ENCODE peak calls at places on chromosomes 12 and 14, in four cellular contexts. O, J, W and R are unnamed samples.

GRCh38 chr14:78598046-78598652 is 428.0 kb downstream of the NRXN3 start:
- DNase-seq in O (peak), W (no peak), J (peak), R (peak)

GRCh38 chr14:50035214-50035613 is 81.2 kb downstream of the VCPKMT start:
- DNase-seq in W (no peak), J (no peak), O (no peak), R (no peak)

GRCh38 chr12:71157601-71158233 is at the start of gene TSPAN8:
- DNase-seq in O (no peak), W (no peak), J (no peak), R (no peak)

GRCh38 chr14:100287202-100287997 is 18.8 kb downstream of the SLC25A29 start:
- DNase-seq in O (no peak), W (no peak), J (no peak), R (no peak)

GRCh38 chr12:113794774-113795173 is 171.4 kb downstream of the RBM19 start:
- DNase-seq in O (no peak), J (no peak), W (no peak), R (no peak)

GRCh38 chr14:58131386-58131785 is 20.6 kb downstream of the ARMH4 start:
- DNase-seq in O (peak), J (no peak), W (no peak), R (no peak)

GRCh38 chr14:49999216-49999761 is 106.4 kb downstream of the ARF6 start:
- DNase-seq in W (peak), J (no peak), O (peak), R (no peak)

GRCh38 chr14:72558721-72559120 is 335.2 kb downstream of the DPF3 start:
- DNase-seq in J (no peak), O (peak), W (no peak), R (no peak)

GRCh38 chr12:10740182-10740581 is 17.1 kb upstream of the YBX3 start:
- DNase-seq in O (no peak), W (no peak), J (no peak), R (no peak)

GRCh38 chr12:20367731-20368652 is at the start of gene PDE3A:
- DNase-seq in O (peak), W (peak), J (peak), R (peak)

GRCh38 chr14:104264495-104265265 is 126.3 kb downstream of the KIF26A start:
- DNase-seq in O (no peak), W (no peak), J (peak), R (no peak)

GRCh38 chr14:67442139-67442906 is 30.4 kb upstream of the PLEK2 start:
- DNase-seq in W (no peak), O (no peak), J (no peak), R (no peak)

GRCh38 chr12:4292266-4293063 is 18.9 kb downstream of the CCND2 start:
- DNase-seq in O (no peak), J (no peak), W (no peak), R (no peak)

GRCh38 chr12:113270709-113271009 is 49.4 kb downstream of the TPCN1 start:
- DNase-seq in O (no peak), W (no peak), J (no peak), R (no peak)

GRCh38 chr12:75814856-75815754 is 216.5 kb downstream of the PHLDA1 start:
- DNase-seq in J (no peak), W (no peak), O (peak), R (no peak)

GRCh38 chr14:60634153-60634552 is 15.1 kb downstream of the SIX1 start:
- DNase-seq in O (no peak), J (no peak), W (no peak), R (no peak)

GRCh38 chr12:98513379-98514318 is 1.7 kb upstream of the TMPO start:
- DNase-seq in W (no peak), J (no peak), O (no peak), R (no peak)

GRCh38 chr12:62966990-62967506 is 32.1 kb upstream of the PPM1H start:
- DNase-seq in J (no peak), O (no peak), W (no peak), R (no peak)

GRCh38 chr12:54060975-54061778 is 7.5 kb downstream of the HOXC4 start:
- DNase-seq in J (no peak), O (no peak), W (no peak), R (no peak)

GRCh38 chr14:102126807-102127455 is 12.8 kb upstream of the WDR20 start:
- DNase-seq in J (no peak), W (no peak), O (no peak), R (no peak)

GRCh38 chr12:115835445-115835844 is 442.0 kb downstream of the MED13L start:
- DNase-seq in W (no peak), J (no peak), O (no peak), R (no peak)

GRCh38 chr12:39405580-39405979 is 37.3 kb downstream of the KIF21A start:
- DNase-seq in W (no peak), J (no peak), O (no peak), R (no peak)

GRCh38 chr12:131104464-131105350 is 151.0 kb downstream of the ADGRD1 start:
- DNase-seq in J (peak), O (peak), W (peak), R (peak)

GRCh38 chr14:60863251-60863650 is 117.6 kb downstream of the TRMT5 start:
- DNase-seq in W (no peak), J (no peak), O (no peak), R (no peak)

DNA sequence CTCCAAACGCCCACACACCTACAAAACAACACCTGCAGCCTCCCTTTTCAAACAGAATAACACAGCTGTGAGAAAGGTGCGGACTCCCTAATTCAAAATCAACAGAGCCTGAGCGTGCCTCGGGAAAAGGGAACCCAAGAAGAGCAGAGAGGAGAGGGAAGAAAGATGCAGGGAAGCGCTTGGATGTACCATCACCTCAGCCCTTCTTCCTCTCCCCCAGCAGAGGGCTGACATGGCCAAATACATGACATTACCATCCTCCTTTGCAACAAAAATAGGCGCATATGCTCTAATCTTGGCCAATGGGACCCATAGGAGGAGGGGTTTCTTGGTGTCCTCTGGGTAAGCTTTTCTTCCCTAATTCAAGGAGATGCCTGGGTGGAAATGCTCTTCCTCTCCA is 78.0 kb downstream of the CPSF2 start:
- DNase-seq in W (no peak), O (no peak), J (no peak), R (no peak)
- TF ChIP-seq CTCF in W (no peak), O (no peak), J (no peak), R (no peak)

GRCh38 chr12:119956047-119956446 is 33.0 kb upstream of the BICDL1 start:
- DNase-seq in O (no peak), W (no peak), J (no peak), R (no peak)
- TF ChIP-seq CTCF in O (no peak), W (no peak), J (no peak), R (no peak)

GRCh38 chr12:120213758-120214157 is 12.8 kb upstream of the RPLP0 start:
- DNase-seq in O (no peak), W (no peak), J (no peak), R (no peak)
- TF ChIP-seq CTCF in O (no peak), W (no peak), J (no peak), R (no peak)

GRCh38 chr12:128970941-128971340 is 117.7 kb downstream of the GLT1D1 start:
- DNase-seq in W (no peak), J (no peak), O (no peak), R (no peak)

GRCh38 chr12:128970110-128970509 is 116.8 kb downstream of the GLT1D1 start:
- DNase-seq in O (no peak), W (no peak), J (peak), R (peak)

GRCh38 chr12:128968668-128969067 is 115.4 kb downstream of the GLT1D1 start:
- DNase-seq in J (no peak), O (no peak), W (no peak), R (no peak)

GRCh38 chr12:128971802-128972201 is 118.5 kb downstream of the GLT1D1 start:
- DNase-seq in O (no peak), J (no peak), W (no peak), R (no peak)

DNA sequence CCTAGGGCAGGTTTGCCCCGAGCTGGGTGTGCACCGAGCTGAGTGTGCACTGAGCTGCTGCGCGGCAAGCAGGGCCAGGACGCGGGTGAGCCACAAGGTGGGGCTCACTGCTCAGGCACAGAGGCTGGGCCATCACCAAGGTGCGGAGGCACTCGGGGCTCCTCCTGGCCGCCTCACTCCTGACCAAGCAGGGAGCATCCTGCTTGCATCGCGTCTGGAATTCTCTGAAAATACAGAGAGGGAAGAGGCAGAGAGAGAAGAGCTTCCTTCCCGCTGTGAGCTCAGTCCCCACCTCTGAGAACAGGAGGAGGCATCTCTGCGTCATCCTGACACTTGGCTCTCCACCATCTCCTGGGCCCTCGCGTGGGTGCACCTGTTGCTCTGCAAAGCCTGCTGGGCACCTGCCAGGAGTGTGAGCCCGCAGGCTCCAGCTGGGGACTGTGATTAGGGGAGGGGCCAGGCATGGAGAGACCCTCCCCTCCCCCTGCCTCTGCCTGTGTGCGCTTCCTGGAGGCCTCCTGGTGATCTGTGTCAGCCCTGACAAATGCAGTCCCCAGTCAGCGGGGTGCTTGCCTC is 116.3 kb downstream of the GLT1D1 start:
- DNase-seq in O (no peak), J (peak), W (no peak), R (peak)
- TF ChIP-seq CTCF in O (peak), J (peak), W (no peak), R (peak)

GRCh38 chr12:110279976-110280783 is 867 bp upstream of the ATP2A2 start:
- DNase-seq in J (peak), W (peak), O (peak), R (no peak)
- TF ChIP-seq CTCF in J (no peak), W (no peak), O (no peak), R (no peak)

DNA sequence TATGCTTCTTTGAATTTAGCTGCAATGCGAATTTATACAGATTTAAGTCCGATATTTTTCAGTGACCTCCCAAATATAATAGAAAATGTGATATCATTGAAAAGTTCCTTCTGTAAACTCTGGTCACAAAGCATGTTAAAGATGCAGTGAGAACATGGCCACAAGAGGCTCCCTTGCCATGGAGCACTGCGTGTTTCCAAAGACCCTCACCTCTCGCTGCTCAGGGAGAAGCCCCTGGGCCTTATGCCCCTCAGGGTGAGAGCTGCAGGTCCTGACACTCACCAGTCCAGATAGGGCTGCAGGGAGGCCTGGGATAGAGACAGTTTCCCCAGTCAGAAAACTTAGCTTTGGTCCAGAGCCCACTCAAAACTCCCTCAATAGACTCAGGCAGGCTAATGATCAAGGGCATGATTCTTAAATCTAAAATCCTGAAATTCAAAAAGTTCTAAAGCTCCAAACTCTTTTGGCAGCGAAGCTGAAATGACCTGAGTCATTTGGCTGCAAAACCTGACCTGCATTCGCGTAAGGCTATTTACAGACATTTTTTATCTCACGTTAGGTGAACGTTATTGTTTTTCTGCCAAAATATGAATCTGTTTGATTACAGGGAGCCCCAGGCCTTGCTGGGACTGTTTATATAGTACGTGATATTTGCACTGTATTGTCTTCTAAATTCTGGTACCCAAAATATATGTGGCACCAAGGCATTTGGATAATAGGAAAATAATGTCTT is 67.8 kb downstream of the CAPZA3 start:
- DNase-seq in W (no peak), J (peak), O (no peak), R (peak)
- TF ChIP-seq CTCF in W (no peak), J (peak), O (no peak), R (peak)

DNA sequence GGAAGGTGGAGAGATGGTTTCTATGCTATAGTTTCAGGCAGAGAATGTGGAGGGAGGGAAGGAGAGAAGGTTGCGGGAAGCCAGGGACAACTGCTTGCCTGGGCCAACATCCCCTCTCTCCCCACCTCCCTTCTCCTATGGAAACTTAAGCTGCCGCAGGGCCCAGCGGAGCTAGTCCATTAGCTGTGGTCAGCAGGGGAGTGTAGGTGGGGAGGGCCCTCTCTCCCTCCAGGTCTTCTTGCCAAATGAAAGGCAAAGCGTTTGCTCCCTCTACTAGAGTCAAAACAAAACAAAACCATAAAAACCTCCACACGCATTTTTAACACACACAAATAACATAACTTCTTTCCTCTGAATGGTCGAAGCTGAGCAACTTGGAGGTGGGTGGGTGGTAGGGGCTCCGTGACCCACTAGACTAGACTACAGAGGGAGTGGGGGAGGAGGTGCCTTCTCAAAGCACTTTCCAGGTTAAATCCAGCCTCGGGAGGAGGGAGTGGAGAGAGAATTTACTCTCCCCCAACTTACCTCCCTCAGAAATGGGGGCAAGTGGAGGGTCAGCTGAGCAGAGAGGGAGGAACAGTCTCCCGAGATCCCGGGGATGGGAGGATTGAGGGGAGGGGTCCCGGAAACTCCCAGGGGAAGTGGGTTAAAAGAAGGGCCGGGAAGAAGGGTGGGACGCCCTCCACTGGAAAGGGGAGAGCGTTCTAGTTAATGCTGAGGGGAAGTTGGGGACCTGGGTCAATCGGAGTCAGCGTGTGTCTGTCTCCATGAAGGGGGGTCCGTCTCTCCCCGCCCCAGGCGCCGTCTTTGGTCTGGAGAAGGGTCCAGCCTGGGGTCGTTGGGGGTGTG is 4.6 kb upstream of the CACNB3 start:
- DNase-seq in O (peak), J (no peak), W (no peak), R (peak)
- TF ChIP-seq CTCF in O (no peak), J (no peak), W (no peak), R (no peak)

GRCh38 chr14:69674546-69675245 is 63.3 kb downstream of the SUSD6 start:
- DNase-seq in O (peak), J (no peak), W (no peak), R (no peak)
- TF ChIP-seq CTCF in O (no peak), J (no peak), W (no peak), R (no peak)

DNA sequence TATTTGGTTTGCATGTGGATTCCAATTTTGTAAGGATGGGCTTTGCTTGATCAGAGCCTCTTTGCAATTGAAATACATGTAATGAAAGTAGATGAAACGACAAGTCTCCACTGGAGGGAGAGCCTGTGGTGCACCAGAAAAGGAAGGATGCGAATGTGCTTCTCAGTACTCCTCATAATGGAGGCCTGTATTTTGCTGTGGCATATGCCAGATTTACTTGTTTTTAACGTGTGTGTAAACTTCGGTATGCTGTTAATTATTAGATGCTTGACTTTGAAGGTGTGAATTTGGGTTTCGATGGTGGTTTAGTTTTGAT is 2.8 kb downstream of the DYRK2 start:
- DNase-seq in W (no peak), J (no peak), O (peak), R (no peak)
- TF ChIP-seq CTCF in W (peak), J (no peak), O (peak), R (no peak)

DNA sequence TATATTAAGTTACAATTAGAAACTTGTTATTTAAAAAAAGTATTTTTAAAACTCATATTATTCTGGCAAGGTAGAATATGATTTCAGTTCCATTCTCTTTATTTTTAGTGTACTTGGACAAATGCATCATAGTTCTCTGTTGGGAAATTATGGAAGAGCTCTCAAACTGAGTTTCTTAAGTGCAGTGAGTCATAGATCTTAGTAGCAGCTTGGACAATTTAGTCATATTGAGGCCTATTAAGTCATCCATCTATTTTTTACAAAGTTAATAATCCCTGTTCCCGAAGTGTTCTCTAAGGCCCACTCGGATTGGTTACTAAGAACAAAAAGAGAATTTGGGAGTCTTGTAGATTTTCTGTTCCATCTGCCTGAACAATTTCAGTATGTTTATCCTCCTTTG is 113.9 kb downstream of the ANO4 start:
- DNase-seq in O (peak), J (no peak), W (no peak), R (no peak)
- TF ChIP-seq CTCF in O (no peak), J (no peak), W (no peak), R (no peak)